ENCODE peak calls at places on chromosomes 11 and 22, in four cellular contexts. One of them, this sample, is unnamed.
A peak's percentile ranks its signal among the peaks of the same experiment; 100 is the strongest.

GRCh38 chr11:62399868-62400245 is 19.0 kb upstream of the SCGB1A1 start:
- DNase-seq in foreskin melanocyte: no peak
- DNase-seq in transverse colon: no peak
- DNase-seq in A549: no peak
- DNase-seq in this sample: no peak

GRCh38 chr22:27193636-27194035 is 536.2 kb downstream of the MIAT start:
- DNase-seq in foreskin melanocyte: no peak
- DNase-seq in transverse colon: no peak
- DNase-seq in A549: no peak
- DNase-seq in this sample: no peak

GRCh38 chr11:93654266-93654665 is 7.2 kb upstream of the CEP295 start:
- DNase-seq in foreskin melanocyte: no peak
- DNase-seq in transverse colon: no peak
- DNase-seq in A549: no peak
- DNase-seq in this sample: no peak

GRCh38 chr22:43838161-43838560 is 24.2 kb downstream of the SULT4A1 start:
- DNase-seq in foreskin melanocyte: no peak
- DNase-seq in transverse colon: no peak
- DNase-seq in A549: no peak
- DNase-seq in this sample: no peak

GRCh38 chr11:72758690-72759389 is 6.6 kb upstream of the ARAP1 start:
- DNase-seq in foreskin melanocyte: peak; percentile 82
- DNase-seq in transverse colon: no peak
- DNase-seq in A549: no peak
- DNase-seq in this sample: peak; percentile 38

GRCh38 chr22:33180371-33180770 is 122.2 kb upstream of the SYN3 start:
- DNase-seq in foreskin melanocyte: no peak
- DNase-seq in transverse colon: no peak
- DNase-seq in A549: no peak
- DNase-seq in this sample: no peak

GRCh38 chr11:100831929-100832480 is 144.9 kb downstream of the ARHGAP42 start:
- DNase-seq in foreskin melanocyte: no peak
- DNase-seq in transverse colon: no peak
- DNase-seq in A549: no peak
- DNase-seq in this sample: no peak

GRCh38 chr11:72776844-72777754 is 16.7 kb downstream of the STARD10 start:
- DNase-seq in foreskin melanocyte: no peak
- DNase-seq in transverse colon: peak; percentile 42
- DNase-seq in A549: no peak
- DNase-seq in this sample: peak; percentile 49

GRCh38 chr22:19178659-19179471 is at the start of gene SLC25A1:
- DNase-seq in foreskin melanocyte: peak; percentile 71
- DNase-seq in transverse colon: peak; percentile 96
- DNase-seq in A549: peak; percentile 83
- DNase-seq in this sample: peak; percentile 94

GRCh38 chr11:11985016-11985715 is 23.3 kb downstream of the DKK3 start:
- DNase-seq in foreskin melanocyte: no peak
- DNase-seq in transverse colon: no peak
- DNase-seq in A549: no peak
- DNase-seq in this sample: no peak

GRCh38 chr11:134069426-134069921 is 602 bp downstream of the JAM3 start:
- DNase-seq in foreskin melanocyte: peak; percentile 28
- DNase-seq in transverse colon: no peak
- DNase-seq in A549: no peak
- DNase-seq in this sample: no peak

GRCh38 chr11:133163463-133164419 is 368.6 kb downstream of the OPCML start:
- DNase-seq in foreskin melanocyte: peak; percentile 31
- DNase-seq in transverse colon: no peak
- DNase-seq in A549: peak; percentile 42
- DNase-seq in this sample: peak; percentile 24

GRCh38 chr22:46292727-46293126 is 3.9 kb upstream of the GTSE1 start:
- DNase-seq in foreskin melanocyte: peak; percentile 60
- DNase-seq in transverse colon: peak; percentile 32
- DNase-seq in A549: no peak
- DNase-seq in this sample: no peak

GRCh38 chr22:36552300-36552699 is 23.3 kb upstream of the EIF3D start:
- DNase-seq in foreskin melanocyte: no peak
- DNase-seq in transverse colon: no peak
- DNase-seq in A549: no peak
- DNase-seq in this sample: no peak

GRCh38 chr22:27420817-27421361 is 380.7 kb downstream of the MN1 start:
- DNase-seq in foreskin melanocyte: no peak
- DNase-seq in transverse colon: peak; percentile 46
- DNase-seq in A549: no peak
- DNase-seq in this sample: peak; percentile 52

GRCh38 chr11:96246718-96247540 is 96.1 kb downstream of the MAML2 start:
- DNase-seq in foreskin melanocyte: peak; percentile 98
- DNase-seq in transverse colon: no peak
- DNase-seq in A549: peak; percentile 7
- DNase-seq in this sample: no peak

GRCh38 chr11:128373011-128373410 is 214.3 kb downstream of the ETS1 start:
- DNase-seq in foreskin melanocyte: no peak
- DNase-seq in transverse colon: no peak
- DNase-seq in A549: no peak
- DNase-seq in this sample: no peak

GRCh38 chr22:19376971-19377370 is 54.6 kb downstream of the HIRA start:
- DNase-seq in foreskin melanocyte: no peak
- DNase-seq in transverse colon: no peak
- DNase-seq in A549: no peak
- DNase-seq in this sample: no peak

GRCh38 chr11:7639643-7640025 is 33.7 kb downstream of the CYB5R2 start:
- DNase-seq in foreskin melanocyte: no peak
- DNase-seq in transverse colon: peak; percentile 83
- DNase-seq in A549: no peak
- DNase-seq in this sample: peak; percentile 88

GRCh38 chr11:16779436-16779835 is 41.0 kb downstream of the C11orf58 start:
- DNase-seq in foreskin melanocyte: no peak
- DNase-seq in transverse colon: peak; percentile 64
- DNase-seq in A549: peak; percentile 12
- DNase-seq in this sample: peak; percentile 72

GRCh38 chr11:14942735-14943134 is 29.4 kb downstream of the CALCA start:
- DNase-seq in foreskin melanocyte: no peak
- DNase-seq in transverse colon: no peak
- DNase-seq in A549: no peak
- DNase-seq in this sample: no peak

GRCh38 chr11:44065851-44066731 is at the start of gene ACCS:
- DNase-seq in foreskin melanocyte: peak; percentile 84
- DNase-seq in transverse colon: peak; percentile 96
- DNase-seq in A549: peak; percentile 97
- DNase-seq in this sample: peak; percentile 96

This sample was measured in colonic mucosa.